ENCODE peak calls at places on chromosomes 7 and 10, in five cellular contexts. One of them, this sample, is unnamed.

GRCh38 chr7:132307465-132307864 is 268.8 kb downstream of the PLXNA4 start:
- DNase-seq in A549: no peak
- DNase-seq in HL-60: no peak
- DNase-seq in HepG2: no peak
- DNase-seq in Panc1: no peak
- DNase-seq in this sample: peak

GRCh38 chr10:42491001-42491592 is 147.3 kb downstream of the ZNF33B start:
- DNase-seq in A549: no peak
- DNase-seq in HL-60: no peak
- DNase-seq in HepG2: no peak
- DNase-seq in Panc1: no peak
- DNase-seq in this sample: no peak

GRCh38 chr10:79129361-79129997 is 60.7 kb downstream of the ZMIZ1 start:
- DNase-seq in A549: no peak
- DNase-seq in HL-60: no peak
- DNase-seq in HepG2: peak
- DNase-seq in Panc1: no peak
- DNase-seq in this sample: peak

GRCh38 chr10:125084191-125085186 is 75.9 kb downstream of the CTBP2 start:
- DNase-seq in A549: peak
- DNase-seq in HL-60: no peak
- DNase-seq in HepG2: peak
- DNase-seq in Panc1: peak
- DNase-seq in this sample: peak

GRCh38 chr10:70513848-70514309 is 35.3 kb downstream of the PALD1 start:
- DNase-seq in A549: no peak
- DNase-seq in HL-60: no peak
- DNase-seq in HepG2: no peak
- DNase-seq in Panc1: no peak
- DNase-seq in this sample: peak

GRCh38 chr7:107690611-107691010 is 30.0 kb downstream of the SLC26A4 start:
- DNase-seq in A549: no peak
- DNase-seq in HL-60: no peak
- DNase-seq in HepG2: no peak
- DNase-seq in Panc1: no peak
- DNase-seq in this sample: peak

GRCh38 chr7:64504581-64505120 is 58.2 kb downstream of the ZNF680 start:
- DNase-seq in A549: no peak
- DNase-seq in HL-60: no peak
- DNase-seq in HepG2: no peak
- DNase-seq in Panc1: no peak
- DNase-seq in this sample: no peak

GRCh38 chr7:79420464-79420863 is 33.0 kb downstream of the MAGI2 start:
- DNase-seq in A549: peak
- DNase-seq in HL-60: no peak
- DNase-seq in HepG2: peak
- DNase-seq in Panc1: peak
- DNase-seq in this sample: no peak

GRCh38 chr7:106657085-106657991 is 3.6 kb downstream of the CCDC71L start:
- DNase-seq in A549: no peak
- DNase-seq in HL-60: no peak
- DNase-seq in HepG2: no peak
- DNase-seq in Panc1: no peak
- DNase-seq in this sample: no peak

GRCh38 chr7:98107313-98107691 is 640 bp downstream of the LMTK2 start:
- DNase-seq in A549: peak
- DNase-seq in HL-60: no peak
- DNase-seq in HepG2: no peak
- DNase-seq in Panc1: no peak
- DNase-seq in this sample: peak

GRCh38 chr7:132161231-132161915 is 414.9 kb downstream of the PLXNA4 start:
- DNase-seq in A549: no peak
- DNase-seq in HL-60: no peak
- DNase-seq in HepG2: no peak
- DNase-seq in Panc1: no peak
- DNase-seq in this sample: no peak

GRCh38 chr7:82305347-82306005 is 138.1 kb downstream of the CACNA2D1 start:
- DNase-seq in A549: no peak
- DNase-seq in HL-60: no peak
- DNase-seq in HepG2: no peak
- DNase-seq in Panc1: no peak
- DNase-seq in this sample: peak

GRCh38 chr10:132508497-132509443 is 28.8 kb upstream of the INPP5A start:
- DNase-seq in A549: peak
- DNase-seq in HL-60: no peak
- DNase-seq in HepG2: no peak
- DNase-seq in Panc1: no peak
- DNase-seq in this sample: no peak

GRCh38 chr10:76868088-76868949 is 769.3 kb downstream of the KCNMA1 start:
- DNase-seq in A549: no peak
- DNase-seq in HL-60: no peak
- DNase-seq in HepG2: no peak
- DNase-seq in Panc1: no peak
- DNase-seq in this sample: no peak

GRCh38 chr7:155071916-155072315 is 1.8 kb downstream of the HTR5A start:
- DNase-seq in A549: no peak
- DNase-seq in HL-60: no peak
- DNase-seq in HepG2: no peak
- DNase-seq in Panc1: no peak
- DNase-seq in this sample: no peak

GRCh38 chr10:102522874-102523249 is 19.1 kb downstream of the SUFU start:
- DNase-seq in A549: no peak
- DNase-seq in HL-60: no peak
- DNase-seq in HepG2: no peak
- DNase-seq in Panc1: no peak
- DNase-seq in this sample: no peak

GRCh38 chr7:3282457-3282856 is 18.6 kb upstream of the SDK1 start:
- DNase-seq in A549: no peak
- DNase-seq in HL-60: no peak
- DNase-seq in HepG2: no peak
- DNase-seq in Panc1: no peak
- DNase-seq in this sample: no peak

GRCh38 chr7:36209814-36210183 is 56.7 kb downstream of the EEPD1 start:
- DNase-seq in A549: no peak
- DNase-seq in HL-60: no peak
- DNase-seq in HepG2: no peak
- DNase-seq in Panc1: no peak
- DNase-seq in this sample: no peak

GRCh38 chr7:109322833-109323232 is 753.2 kb downstream of the DNAJB9 start:
- DNase-seq in A549: peak
- DNase-seq in HL-60: no peak
- DNase-seq in HepG2: no peak
- DNase-seq in Panc1: no peak
- DNase-seq in this sample: no peak

GRCh38 chr7:138961159-138961558 is 20.0 kb downstream of the KIAA1549 start:
- DNase-seq in A549: peak
- DNase-seq in HL-60: no peak
- DNase-seq in HepG2: no peak
- DNase-seq in Panc1: no peak
- DNase-seq in this sample: no peak

GRCh38 chr10:8242295-8242872 is 187.9 kb downstream of the GATA3 start:
- DNase-seq in A549: no peak
- DNase-seq in HL-60: no peak
- DNase-seq in HepG2: no peak
- DNase-seq in Panc1: no peak
- DNase-seq in this sample: no peak

GRCh38 chr7:18221377-18222290 is 194.0 kb upstream of the PRPS1L1 start:
- DNase-seq in A549: no peak
- DNase-seq in HL-60: peak
- DNase-seq in HepG2: no peak
- DNase-seq in Panc1: no peak
- DNase-seq in this sample: no peak

GRCh38 chr10:48522011-48522765 is 82.7 kb downstream of the ARHGAP22 start:
- DNase-seq in A549: no peak
- DNase-seq in HL-60: no peak
- DNase-seq in HepG2: no peak
- DNase-seq in Panc1: no peak
- DNase-seq in this sample: no peak

GRCh38 chr7:4742051-4742573 is 33.3 kb upstream of the AP5Z1 start:
- DNase-seq in A549: peak
- DNase-seq in HL-60: no peak
- DNase-seq in HepG2: peak
- DNase-seq in Panc1: no peak
- DNase-seq in this sample: no peak

DNA sequence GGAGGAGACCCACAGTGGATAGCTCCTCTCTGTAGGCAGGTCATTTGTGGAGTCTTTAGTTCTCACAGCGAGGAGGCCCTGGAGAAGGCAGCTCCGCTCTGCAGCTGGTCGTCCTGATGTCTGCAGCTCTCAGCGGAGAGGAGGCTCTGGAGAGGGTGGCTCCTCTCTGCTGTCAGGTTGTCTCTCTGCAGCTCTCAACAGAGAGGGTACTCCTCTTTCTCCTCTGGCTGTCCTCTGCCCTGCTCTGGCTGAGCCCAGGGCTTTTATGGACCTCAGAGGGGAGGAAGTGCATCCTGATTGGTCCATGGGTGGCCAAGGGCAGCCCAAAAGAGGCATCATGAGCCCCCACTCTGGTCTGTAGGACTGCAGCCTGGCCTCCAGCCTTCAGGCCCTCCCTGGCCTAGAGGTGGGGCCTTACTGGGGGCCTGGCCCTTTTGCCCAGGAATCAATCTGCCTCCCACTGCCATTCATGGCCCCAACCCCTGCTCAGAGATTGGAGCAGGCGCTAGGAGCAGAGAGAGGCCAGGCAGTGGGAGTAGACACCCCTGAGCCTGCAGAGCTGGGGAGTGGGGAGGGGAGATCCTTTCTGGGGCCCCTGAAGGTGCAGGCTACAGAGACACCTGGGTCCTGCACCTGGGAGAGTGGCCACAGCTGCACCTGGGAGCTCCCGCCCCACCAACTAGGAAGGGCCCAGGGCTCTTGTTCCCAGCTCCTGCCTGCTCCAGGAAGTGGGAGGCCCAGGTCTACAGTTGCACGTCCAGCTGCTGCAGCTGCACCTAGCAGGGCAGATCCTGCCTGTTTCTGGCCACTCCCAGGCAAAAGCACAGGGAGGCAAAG is 6.6 kb upstream of the DYNC2I1 start:
- DNase-seq in A549: no peak
- DNase-seq in HL-60: no peak
- DNase-seq in HepG2: peak
- DNase-seq in Panc1: no peak
- DNase-seq in this sample: no peak
- TF ChIP-seq REST in A549: no peak
- TF ChIP-seq REST in HL-60: no peak
- TF ChIP-seq REST in HepG2: no peak
- TF ChIP-seq REST in Panc1: no peak
- TF ChIP-seq REST in this sample: no peak

DNA sequence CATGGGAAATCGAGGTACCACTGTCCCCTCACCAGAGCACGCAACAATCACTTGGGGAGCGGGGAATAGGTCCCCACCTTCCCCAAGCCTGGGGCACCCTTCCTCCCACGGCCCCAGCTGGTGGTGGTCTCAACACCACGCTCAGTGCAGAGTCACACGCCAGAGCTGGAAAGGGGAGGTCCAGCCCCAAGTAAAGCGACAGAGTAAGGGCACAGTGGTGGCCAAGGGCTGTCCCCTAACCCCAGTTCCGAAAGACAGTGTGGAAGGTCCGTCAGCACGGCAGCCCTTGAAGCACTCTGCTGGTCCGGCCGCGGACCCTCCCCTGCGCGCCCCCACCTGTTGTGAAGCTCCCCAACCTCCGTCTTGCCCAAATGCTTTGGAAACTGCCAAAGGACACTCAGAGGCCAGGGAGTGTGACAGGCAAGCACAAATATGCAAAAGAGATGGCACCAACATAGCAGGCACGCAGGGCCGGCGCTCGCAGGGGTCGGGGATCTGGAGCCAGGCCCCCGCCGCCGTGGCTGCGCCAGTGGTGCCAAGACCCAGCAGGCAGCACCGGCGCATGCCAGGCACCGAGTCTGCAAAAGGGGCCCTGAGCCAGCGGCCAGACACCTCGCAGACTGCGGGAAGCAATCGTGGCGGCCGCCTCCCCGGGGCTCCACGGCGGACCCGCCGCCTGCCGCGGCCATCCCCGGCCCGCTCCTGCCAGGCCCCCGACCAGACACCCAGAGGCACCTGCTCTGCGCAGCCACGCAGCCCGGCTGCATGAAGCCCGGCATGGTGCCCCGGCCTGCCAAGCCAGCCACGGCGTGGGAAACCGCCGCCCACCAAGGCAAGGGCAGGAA is 51.6 kb upstream of the SRRM3 start:
- DNase-seq in A549: no peak
- DNase-seq in HL-60: no peak
- DNase-seq in HepG2: no peak
- DNase-seq in Panc1: no peak
- DNase-seq in this sample: peak
- H3K4me3 ChIP-seq in A549: no peak
- H3K4me3 ChIP-seq in HL-60: no peak
- H3K4me3 ChIP-seq in HepG2: no peak
- H3K4me3 ChIP-seq in Panc1: peak
- H3K4me3 ChIP-seq in this sample: no peak

DNA sequence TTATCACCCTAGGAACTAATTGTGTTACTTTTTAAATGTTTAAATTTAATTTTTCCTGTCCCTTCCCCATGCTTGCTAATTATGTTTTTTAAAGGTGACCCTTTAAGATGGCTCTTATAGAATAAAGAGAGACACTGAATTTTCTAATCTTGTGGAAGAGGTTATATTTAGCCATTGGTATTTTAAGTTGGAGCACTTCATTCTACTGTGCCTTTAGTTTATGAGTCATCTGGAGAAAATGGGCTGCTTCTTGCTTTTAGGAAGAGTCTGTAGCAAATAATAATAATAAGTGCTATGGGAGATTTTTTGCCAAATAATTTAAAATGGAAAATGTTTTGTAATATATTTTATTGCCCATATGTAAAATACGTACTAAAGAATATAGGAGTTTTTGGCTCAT is 139.7 kb downstream of the ADK start:
- DNase-seq in A549: no peak
- DNase-seq in HL-60: no peak
- DNase-seq in HepG2: no peak
- DNase-seq in Panc1: no peak
- DNase-seq in this sample: no peak
- TF ChIP-seq REST in A549: no peak
- TF ChIP-seq REST in HL-60: no peak
- TF ChIP-seq REST in HepG2: no peak
- TF ChIP-seq REST in Panc1: no peak
- TF ChIP-seq REST in this sample: no peak

DNA sequence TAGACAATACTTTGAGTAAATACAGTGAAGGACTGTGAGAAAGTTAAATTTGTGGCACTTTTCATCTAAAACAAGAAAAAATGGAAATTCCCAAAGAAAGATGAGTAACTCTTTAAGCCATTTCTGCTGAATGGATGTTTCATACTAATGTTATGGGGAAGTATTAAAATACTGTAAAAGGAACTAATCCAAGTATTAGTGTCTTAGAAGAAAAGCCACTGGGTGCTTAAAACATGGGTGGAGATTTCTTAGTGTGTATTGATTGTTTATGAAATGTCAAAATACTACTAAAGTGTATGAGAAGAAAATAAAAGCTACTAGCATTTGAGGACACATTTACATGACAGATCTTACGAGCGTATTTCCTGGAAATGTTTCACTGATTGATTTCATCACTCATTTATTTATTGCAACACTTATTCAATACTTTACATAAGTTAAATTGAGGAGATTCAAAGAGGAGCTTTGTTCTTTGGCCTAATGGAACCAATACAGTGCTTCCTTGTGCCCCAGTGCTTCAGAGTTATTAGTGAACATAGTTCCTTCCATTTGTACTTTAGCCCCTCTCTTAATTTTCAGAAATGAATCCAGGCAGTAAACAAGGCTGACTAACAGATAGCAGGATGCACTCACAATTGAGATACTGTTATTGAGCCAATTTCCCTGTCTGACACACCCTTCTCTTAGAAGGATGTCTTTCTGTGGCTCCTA is 155.5 kb upstream of the AHR start:
- DNase-seq in A549: no peak
- DNase-seq in HL-60: no peak
- DNase-seq in HepG2: peak
- DNase-seq in Panc1: no peak
- DNase-seq in this sample: no peak
- H3K4me3 ChIP-seq in A549: no peak
- H3K4me3 ChIP-seq in HL-60: no peak
- H3K4me3 ChIP-seq in HepG2: peak
- H3K4me3 ChIP-seq in Panc1: peak
- H3K4me3 ChIP-seq in this sample: no peak